ENCODE peak calls at places on chromosomes 4 and X, in five cellular contexts. V is activated T-helper 1 cell treated with anti-CD3 and anti-CD28 coated beads, Interleukin-2, amount 50 U/mL, for 16 hours; I is HEK293T; B is GM04504; O is ACHN. Z is an unnamed sample.

GRCh38 chr4:12579172-12579571 is 905.0 kb downstream of the RAB28 start:
- DNase-seq in I (no peak), V (no peak), B (no peak), O (no peak), Z (no peak)

GRCh38 chrX:132612990-132613564 is 124.2 kb upstream of the MBNL3 start:
- DNase-seq in O (peak; percentile 6), B (no peak), I (peak; percentile 63), V (no peak), Z (peak; percentile 6)

GRCh38 chr4:144259285-144259684 is 118.8 kb upstream of the GYPA start:
- DNase-seq in B (no peak), O (no peak), I (no peak), V (no peak), Z (no peak)

GRCh38 chrX:149909324-149910177 is 19.8 kb upstream of the HSFX4 start:
- DNase-seq in O (no peak), B (no peak), I (no peak), V (no peak), Z (no peak)

GRCh38 chr4:178296669-178297068 is 854.4 kb upstream of the AGA start:
- DNase-seq in I (no peak), B (no peak), V (no peak), O (peak; percentile 20), Z (no peak)

GRCh38 chr4:109921384-109921808 is 8.7 kb downstream of the EGF start:
- DNase-seq in V (no peak), B (peak; percentile 92), O (peak; percentile 73), I (no peak), Z (no peak)

GRCh38 chrX:43949669-43950068 is 23.5 kb downstream of the NDP start:
- DNase-seq in V (no peak), B (no peak), O (no peak), I (peak; percentile 71), Z (peak; percentile 74)

GRCh38 chr4:6095023-6095817 is 77.0 kb upstream of the C4orf50 start:
- DNase-seq in O (peak; percentile 50), V (no peak), I (no peak), B (peak; percentile 10), Z (no peak)

GRCh38 chr4:156193800-156194199 is 240.1 kb upstream of the CTSO start:
- DNase-seq in O (no peak), V (no peak), I (no peak), B (no peak), Z (no peak)

GRCh38 chr4:144820115-144820514 is 174.2 kb downstream of the HHIP start:
- DNase-seq in I (no peak), B (peak; percentile 18), O (no peak), V (no peak), Z (no peak)

GRCh38 chr4:26235500-26235899 is 85.3 kb upstream of the RBPJ start:
- DNase-seq in O (no peak), I (no peak), B (peak; percentile 63), V (no peak), Z (peak; percentile 72)

GRCh38 chrX:22163306-22163705 is 109.4 kb upstream of the CBLL2 start:
- DNase-seq in I (no peak), B (no peak), O (no peak), V (no peak), Z (no peak)

GRCh38 chr4:55337944-55338343 is 8.1 kb upstream of the SRD5A3 start:
- DNase-seq in B (no peak), O (no peak), I (no peak), V (no peak), Z (no peak)

GRCh38 chr4:11368701-11369115 is 60.0 kb downstream of the HS3ST1 start:
- DNase-seq in V (no peak), B (no peak), I (no peak), O (no peak), Z (no peak)

GRCh38 chr4:186204611-186205144 is 13.3 kb downstream of the CYP4V2 start:
- DNase-seq in V (no peak), I (no peak), O (no peak), B (no peak), Z (no peak)

GRCh38 chrX:134685662-134686061 is 27.4 kb upstream of the PLAC1 start:
- DNase-seq in I (no peak), O (no peak), V (no peak), B (no peak), Z (no peak)

GRCh38 chr4:98586634-98587354 is 71.6 kb downstream of the TSPAN5 start:
- DNase-seq in V (no peak), I (no peak), O (no peak), B (no peak), Z (peak; percentile 70)

GRCh38 chr4:10186228-10187214 is 69.9 kb upstream of the WDR1 start:
- DNase-seq in B (no peak), O (no peak), I (peak; percentile 18), V (no peak), Z (no peak)

Z was measured in cerebellar cortex.